ENCODE peak calls at places on chromosomes 11 and 22, in five cellular contexts. U is hepatocyte, O is upper lobe of right lung, D is A549, R is adrenal gland. T is an unnamed sample.
A peak's percentile ranks its signal among the peaks of the same experiment; 100 is the strongest.

GRCh38 chr11:75514596-75514995 is 11.1 kb downstream of the GDPD5 start:
- DNase-seq in U (no peak), O (no peak), D (no peak), R (no peak), T (no peak)

GRCh38 chr22:48256041-48256739 is 1493.7 kb downstream of the TBC1D22A start:
- DNase-seq in U (no peak), O (no peak), D (no peak), R (no peak), T (no peak)

GRCh38 chr11:66322732-66323427 is 6.0 kb upstream of the CD248 start:
- DNase-seq in U (no peak), O (no peak), D (no peak), R (no peak), T (no peak)

GRCh38 chr22:27782065-27782464 is 19.5 kb downstream of the MN1 start:
- DNase-seq in U (no peak), O (no peak), D (no peak), R (no peak), T (no peak)

GRCh38 chr11:6736495-6737121 is 35.2 kb downstream of the OR2AG2 start:
- DNase-seq in U (no peak), O (no peak), D (no peak), R (no peak), T (no peak)

GRCh38 chr22:27737521-27737920 is 64.0 kb downstream of the MN1 start:
- DNase-seq in U (no peak), O (no peak), D (no peak), R (no peak), T (no peak)

GRCh38 chr11:88538088-88538487 is 200.6 kb upstream of the CTSC start:
- DNase-seq in U (no peak), O (no peak), D (peak; percentile 29), R (no peak), T (no peak)

GRCh38 chr11:116775975-116776374 is 3.2 kb upstream of the BUD13 start:
- DNase-seq in U (no peak), O (no peak), D (no peak), R (no peak), T (no peak)

GRCh38 chr22:46564084-46564714 is 26.8 kb upstream of the CELSR1 start:
- DNase-seq in U (no peak), O (no peak), D (no peak), R (no peak), T (peak; percentile 35)

GRCh38 chr22:30282616-30283046 is 6.7 kb downstream of the CASTOR1 start:
- DNase-seq in U (no peak), O (no peak), D (no peak), R (no peak), T (no peak)

GRCh38 chr11:134063991-134064747 is 4.7 kb upstream of the JAM3 start:
- DNase-seq in U (no peak), O (no peak), D (no peak), R (no peak), T (no peak)

GRCh38 chr11:79902493-79902892 is 461.7 kb upstream of the TENM4 start:
- DNase-seq in U (peak; percentile 28), O (no peak), D (no peak), R (no peak), T (no peak)

GRCh38 chr11:131169057-131169456 is 201.4 kb upstream of the NTM start:
- DNase-seq in U (no peak), O (no peak), D (no peak), R (no peak), T (no peak)

GRCh38 chr11:2447253-2447950 is 2.6 kb downstream of the KCNQ1 start:
- DNase-seq in U (no peak), O (peak; percentile 68), D (no peak), R (peak; percentile 55), T (peak; percentile 40)

GRCh38 chr22:40176921-40177737 is 596 bp upstream of the TNRC6B start:
- DNase-seq in U (peak; percentile 79), O (no peak), D (no peak), R (peak; percentile 62), T (no peak)

GRCh38 chr11:128718064-128718463 is 24.2 kb downstream of the FLI1 start:
- DNase-seq in U (no peak), O (no peak), D (no peak), R (no peak), T (no peak)

GRCh38 chr22:25659413-25659812 is 82.6 kb upstream of the MYO18B start:
- DNase-seq in U (no peak), O (no peak), D (no peak), R (no peak), T (no peak)

GRCh38 chr11:69925366-69926196 is 106.4 kb upstream of the FGF3 start:
- DNase-seq in U (no peak), O (peak; percentile 47), D (no peak), R (no peak), T (peak; percentile 15)

GRCh38 chr22:25818541-25818940 is 76.6 kb downstream of the MYO18B start:
- DNase-seq in U (no peak), O (no peak), D (no peak), R (no peak), T (no peak)

GRCh38 chr22:30861688-30862552 is 106.7 kb downstream of the MORC2 start:
- DNase-seq in U (peak; percentile 2), O (peak; percentile 37), D (no peak), R (no peak), T (no peak)

GRCh38 chr11:14891143-14892035 is 642 bp downstream of the CYP2R1 start:
- DNase-seq in U (peak; percentile 95), O (peak; percentile 95), D (peak; percentile 75), R (peak; percentile 88), T (peak; percentile 81)

GRCh38 chr11:63985812-63986155 is 454 bp upstream of the OTUB1 start:
- DNase-seq in U (no peak), O (peak; percentile 81), D (no peak), R (no peak), T (no peak)

GRCh38 chr22:42865536-42865935 is 8.5 kb upstream of the ARFGAP3 start:
- DNase-seq in U (no peak), O (no peak), D (no peak), R (no peak), T (no peak)

GRCh38 chr11:1371836-1372465 is 17.8 kb upstream of the BRSK2 start:
- DNase-seq in U (no peak), O (no peak), D (no peak), R (no peak), T (no peak)

GRCh38 chr11:13880719-13881118 is 81.8 kb upstream of the SPON1 start:
- DNase-seq in U (no peak), O (no peak), D (no peak), R (no peak), T (no peak)

GRCh38 chr11:122375687-122376399 is 259.8 kb upstream of the BLID start:
- DNase-seq in U (no peak), O (no peak), D (no peak), R (no peak), T (no peak)

GRCh38 chr11:63520606-63521170 is 14.8 kb downstream of the LGALS12 start:
- DNase-seq in U (no peak), O (no peak), D (no peak), R (no peak), T (no peak)

GRCh38 chr11:103486609-103487008 is 377.4 kb downstream of the DYNC2H1 start:
- DNase-seq in U (no peak), O (no peak), D (no peak), R (no peak), T (no peak)

GRCh38 chr11:134640971-134641968 is 229.2 kb upstream of the B3GAT1 start:
- DNase-seq in U (no peak), O (no peak), D (no peak), R (no peak), T (no peak)

GRCh38 chr11:15091620-15092019 is 18.2 kb downstream of the CALCB start:
- DNase-seq in U (no peak), O (no peak), D (no peak), R (no peak), T (no peak)

DNA sequence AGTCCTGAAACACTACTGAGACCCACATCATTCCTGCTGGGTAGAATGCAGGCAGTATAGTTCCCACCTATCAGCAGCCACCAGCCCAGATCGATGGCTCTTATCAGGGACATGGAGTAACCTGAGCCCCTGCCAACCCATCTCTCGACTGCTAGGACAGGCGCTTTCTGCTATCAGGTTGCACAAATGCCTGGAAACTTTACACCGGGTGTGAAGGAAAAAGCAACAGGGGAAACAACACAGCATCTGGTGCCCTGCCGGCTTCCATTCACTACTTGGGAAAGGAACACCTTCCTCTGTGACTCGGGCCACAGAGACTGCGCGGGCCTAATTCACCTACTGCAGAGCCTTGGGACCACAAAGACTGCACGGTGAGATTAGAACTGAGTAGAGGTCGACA is 18.5 kb downstream of the RBFOX2 start:
- DNase-seq in U (peak; percentile 30), O (no peak), D (no peak), R (no peak), T (no peak)
- H3K4me1 ChIP-seq in U (peaks cover 46% of the 10 kb centered on the region), O (peaks cover 28% of the 10 kb centered on the region), D (peaks cover 32% of the 10 kb centered on the region), R (peaks cover 34% of the 10 kb centered on the region), T (peaks cover 17% of the 10 kb centered on the region)

GRCh38 chr22:49391436-49391835 is 436.2 kb downstream of the BRD1 start:
- DNase-seq in U (no peak), O (peak; percentile 51), D (no peak), R (no peak), T (no peak)

GRCh38 chr22:49393526-49393925 is 434.1 kb downstream of the BRD1 start:
- DNase-seq in U (no peak), O (no peak), D (no peak), R (no peak), T (no peak)

GRCh38 chr22:49392247-49392646 is 435.4 kb downstream of the BRD1 start:
- DNase-seq in U (no peak), O (no peak), D (no peak), R (no peak), T (no peak)

GRCh38 chr22:49394116-49394785 is 433.4 kb downstream of the BRD1 start:
- DNase-seq in U (no peak), O (no peak), D (no peak), R (no peak), T (no peak)

GRCh38 chr22:49392841-49393510 is 434.7 kb downstream of the BRD1 start:
- DNase-seq in U (no peak), O (no peak), D (no peak), R (no peak), T (no peak)
- H3K4me1 ChIP-seq in U (no peaks in the 10 kb centered on the region), O (no peaks in the 10 kb centered on the region), D (no peaks in the 10 kb centered on the region), R (no peaks in the 10 kb centered on the region), T (no peaks in the 10 kb centered on the region)

GRCh38 chr11:22922672-22923071 is 62.4 kb upstream of the CCDC179 start:
- DNase-seq in U (no peak), O (no peak), D (no peak), R (no peak), T (no peak)
- H3K4me1 ChIP-seq in U (peaks cover 26% of the 10 kb centered on the region), O (peaks cover 5% of the 10 kb centered on the region), D (no peaks in the 10 kb centered on the region), R (no peaks in the 10 kb centered on the region), T (peaks cover 6% of the 10 kb centered on the region)

DNA sequence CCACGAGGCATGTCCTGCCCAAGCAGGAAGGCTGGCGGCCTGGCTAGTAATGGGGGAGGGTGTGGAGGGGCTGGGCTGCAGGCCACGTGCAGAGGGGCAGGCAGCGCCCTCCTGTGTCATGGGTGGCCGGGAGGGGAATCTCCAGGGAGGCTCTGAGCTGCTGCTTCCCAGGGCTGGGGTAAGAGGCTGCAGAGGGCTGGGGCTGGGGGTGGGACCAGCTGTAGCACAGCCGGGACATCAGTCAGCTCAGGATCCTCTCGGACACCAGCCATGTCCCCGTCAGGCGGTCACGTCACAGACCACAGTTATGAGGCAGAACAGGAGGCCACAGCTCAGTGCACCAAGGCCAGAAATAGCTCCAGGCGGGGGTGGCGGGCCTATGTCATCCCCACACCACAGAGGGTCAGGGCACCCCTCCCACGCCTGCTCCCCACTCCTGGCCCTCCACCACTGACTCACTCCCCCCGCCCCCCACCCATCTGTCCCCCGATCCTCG is 21.1 kb downstream of the RTN4R start:
- DNase-seq in U (no peak), O (no peak), D (no peak), R (no peak), T (no peak)
- H3K4me1 ChIP-seq in U (peaks cover 22% of the 10 kb centered on the region), O (peaks cover 31% of the 10 kb centered on the region), D (no peaks in the 10 kb centered on the region), R (peaks cover 16% of the 10 kb centered on the region), T (no peaks in the 10 kb centered on the region)

T was measured in RWPE2.